ENCODE peak calls at places on chromosomes 1 and 21, in ten cellular contexts. W, R, L, H, I, G, O, M, S and B are unnamed samples.

GRCh38 chr1:51750729-51751128 is 127.8 kb downstream of the NRDC start:
- DNase-seq in M (no peak), H (no peak), W (no peak), G (peak), R (no peak), I (no peak), S (no peak), O (no peak), L (no peak), B (no peak)

GRCh38 chr1:157415661-157416060 is 136.7 kb downstream of the FCRL5 start:
- DNase-seq in O (no peak), H (no peak), S (no peak), R (no peak), M (no peak), W (peak), I (no peak), G (no peak), L (no peak), B (no peak)

GRCh38 chr1:28640766-28641165 is 2.1 kb downstream of the TAF12 start:
- DNase-seq in R (no peak), L (peak), G (no peak), I (no peak), S (no peak), O (no peak), H (no peak), M (peak), W (peak), B (no peak)

GRCh38 chr21:46622226-46622625 is 13.2 kb upstream of the PRMT2 start:
- DNase-seq in L (peak), M (peak), S (no peak), I (no peak), R (peak), O (no peak), G (no peak), W (peak), H (no peak), B (no peak)

GRCh38 chr1:218779341-218779831 is 394.3 kb upstream of the LYPLAL1 start:
- DNase-seq in M (peak), G (no peak), H (no peak), R (no peak), I (no peak), L (no peak), W (no peak), O (no peak), S (no peak), B (no peak)

GRCh38 chr1:206814716-206815341 is 42.5 kb upstream of the IL10 start:
- DNase-seq in L (no peak), O (no peak), W (peak), R (peak), M (peak), G (peak), S (peak), H (no peak), I (no peak), B (no peak)

GRCh38 chr1:39562886-39563285 is 13.7 kb downstream of the PABPC4 start:
- DNase-seq in G (no peak), M (no peak), L (no peak), W (no peak), R (no peak), O (no peak), S (no peak), I (no peak), H (no peak), B (no peak)

GRCh38 chr1:234164098-234164709 is 209.1 kb upstream of the COA6 start:
- DNase-seq in S (no peak), R (no peak), G (no peak), W (no peak), I (no peak), L (no peak), O (no peak), M (no peak), H (no peak), B (no peak)

GRCh38 chr1:8889103-8889846 is 10.8 kb upstream of the ENO1 start:
- DNase-seq in O (no peak), I (no peak), W (no peak), G (peak), S (no peak), L (no peak), R (no peak), M (peak), H (no peak), B (no peak)

GRCh38 chr1:55479970-55480369 is 264.8 kb upstream of the USP24 start:
- DNase-seq in M (no peak), O (no peak), I (no peak), H (no peak), R (no peak), G (no peak), S (no peak), W (no peak), L (no peak), B (no peak)

GRCh38 chr1:108569097-108569728 is 9.3 kb downstream of the EEIG2 start:
- DNase-seq in L (no peak), I (no peak), S (no peak), R (no peak), G (no peak), H (no peak), O (no peak), M (no peak), W (no peak), B (no peak)

GRCh38 chr1:98661544-98662353 is at the start of gene SNX7:
- DNase-seq in M (peak), O (no peak), G (peak), H (no peak), R (peak), W (peak), I (no peak), S (no peak), L (no peak), B (no peak)

GRCh38 chr21:23152130-23152529 is 2153.9 kb downstream of the NCAM2 start:
- DNase-seq in I (no peak), L (no peak), R (no peak), H (no peak), M (no peak), O (no peak), W (no peak), G (no peak), S (no peak), B (no peak)